ENCODE peak calls at places on chromosomes 2 and 18, in eight cellular contexts. Q is Peyer's patch, K is aorta, T is stomach, H is fibroblast of lung, D is lower lobe of right lung, F is neuronal stem cell, L is cardiac muscle cell. O is an unnamed sample.

GRCh38 chr2:136025057-136025973 is 39.9 kb upstream of the DARS1 start:
- DNase-seq in Q (peak; percentile 73), D (peak; percentile 82), K (peak; percentile 69), T (peak; percentile 77), H (peak; percentile 86), L (peak; percentile 80), F (peak; percentile 95), O (peak; percentile 76)

GRCh38 chr2:134917958-134918517 is 584 bp upstream of the CCNT2 start:
- DNase-seq in K (no peak), H (no peak), L (no peak), T (peak; percentile 89), Q (no peak), D (no peak), F (peak; percentile 80), O (no peak)

GRCh38 chr18:62420151-62420512 is 95.0 kb downstream of the TNFRSF11A start:
- DNase-seq in H (peak; percentile 65), Q (no peak), D (no peak), L (peak; percentile 48), F (no peak), K (no peak), T (no peak), O (no peak)

GRCh38 chr2:185608799-185609198 is 129.8 kb upstream of the FSIP2 start:
- DNase-seq in D (no peak), T (no peak), L (no peak), K (no peak), Q (no peak), F (no peak), H (peak; percentile 18), O (no peak)

GRCh38 chr18:36829362-36830140 is 624 bp downstream of the KIAA1328 start:
- DNase-seq in H (peak; percentile 31), T (no peak), F (no peak), Q (no peak), L (no peak), D (no peak), K (no peak), O (no peak)

GRCh38 chr2:37026050-37026449 is 58.1 kb downstream of the HEATR5B start:
- DNase-seq in L (peak; percentile 15), T (no peak), D (no peak), F (no peak), H (no peak), K (no peak), Q (no peak), O (no peak)

GRCh38 chr2:38552259-38552658 is 50.5 kb downstream of the HNRNPLL start:
- DNase-seq in F (no peak), H (no peak), K (no peak), T (no peak), L (peak; percentile 23), D (no peak), Q (no peak), O (no peak)

GRCh38 chr2:236547725-236548124 is 21.9 kb upstream of the ACKR3 start:
- DNase-seq in L (no peak), Q (no peak), K (no peak), H (no peak), T (no peak), D (no peak), F (no peak), O (no peak)

GRCh38 chr2:69020496-69020895 is 7.5 kb downstream of the ANTXR1 start:
- DNase-seq in L (no peak), Q (no peak), T (no peak), D (no peak), H (no peak), F (no peak), K (no peak), O (no peak)

GRCh38 chr2:15713475-15713874 is 121.8 kb downstream of the DDX1 start:
- DNase-seq in F (no peak), D (no peak), H (no peak), T (no peak), Q (no peak), K (no peak), L (no peak), O (no peak)

GRCh38 chr2:43084699-43085091 is 141.7 kb downstream of the ZFP36L2 start:
- DNase-seq in Q (peak; percentile 48), K (peak; percentile 76), T (peak; percentile 43), L (peak; percentile 85), H (peak; percentile 87), D (no peak), F (no peak), O (peak; percentile 75)

GRCh38 chr2:46798998-46799698 is 116.5 kb downstream of the MCFD2 start:
- DNase-seq in D (no peak), K (no peak), H (no peak), Q (no peak), L (no peak), F (no peak), T (no peak), O (no peak)

GRCh38 chr2:68936889-68937288 is 15.8 kb downstream of the GKN2 start:
- DNase-seq in Q (no peak), K (no peak), T (no peak), D (no peak), H (peak; percentile 42), F (no peak), L (peak; percentile 33), O (no peak)

GRCh38 chr18:77422974-77423373 is 173.3 kb downstream of the GALR1 start:
- DNase-seq in F (no peak), Q (no peak), D (no peak), T (no peak), K (no peak), H (no peak), L (no peak), O (no peak)

GRCh38 chr2:28356095-28356911 is 36.4 kb upstream of the FOSL2 start:
- DNase-seq in F (no peak), Q (peak; percentile 89), D (peak; percentile 78), L (peak; percentile 90), H (peak; percentile 81), T (peak; percentile 94), K (peak; percentile 96), O (peak; percentile 96)

GRCh38 chr2:74834806-74835755 is 1.2 kb downstream of the HK2 start:
- DNase-seq in F (peak; percentile 80), K (peak; percentile 74), L (peak; percentile 69), Q (peak; percentile 68), H (peak; percentile 42), T (peak; percentile 60), D (peak; percentile 78), O (peak; percentile 67)

DNA sequence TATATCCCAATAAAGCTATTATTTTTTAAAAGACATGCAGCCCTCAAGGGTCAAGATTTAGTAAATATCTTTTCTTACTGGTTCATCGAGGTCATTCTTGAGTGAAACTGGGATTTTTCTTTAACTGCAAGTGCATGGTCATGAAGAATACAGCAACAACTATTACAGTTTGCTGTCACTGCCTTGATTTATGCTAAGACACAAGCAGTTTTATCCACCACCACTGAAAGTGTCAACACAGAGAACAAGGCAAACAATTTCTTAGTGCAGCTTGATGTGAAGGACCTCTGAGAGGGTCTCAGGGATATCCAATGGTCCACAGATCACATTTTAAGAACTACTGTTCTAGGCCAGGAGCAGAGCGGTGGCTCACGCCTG is 12.1 kb downstream of the SP3 start:
- DNase-seq in D (no peak), Q (no peak), H (no peak), T (no peak), F (no peak), L (no peak), K (no peak), O (no peak)
- H3K36me3 ChIP-seq in D (peaks cover 35% of the 10 kb centered on the region), Q (peaks cover 25% of the 10 kb centered on the region), H (no peaks in the 10 kb centered on the region), T (peaks cover 38% of the 10 kb centered on the region), F (peaks cover 95% of the 10 kb centered on the region), L (peaks cover 21% of the 10 kb centered on the region), K (peaks cover 8% of the 10 kb centered on the region), O (peaks cover 8% of the 10 kb centered on the region)

DNA sequence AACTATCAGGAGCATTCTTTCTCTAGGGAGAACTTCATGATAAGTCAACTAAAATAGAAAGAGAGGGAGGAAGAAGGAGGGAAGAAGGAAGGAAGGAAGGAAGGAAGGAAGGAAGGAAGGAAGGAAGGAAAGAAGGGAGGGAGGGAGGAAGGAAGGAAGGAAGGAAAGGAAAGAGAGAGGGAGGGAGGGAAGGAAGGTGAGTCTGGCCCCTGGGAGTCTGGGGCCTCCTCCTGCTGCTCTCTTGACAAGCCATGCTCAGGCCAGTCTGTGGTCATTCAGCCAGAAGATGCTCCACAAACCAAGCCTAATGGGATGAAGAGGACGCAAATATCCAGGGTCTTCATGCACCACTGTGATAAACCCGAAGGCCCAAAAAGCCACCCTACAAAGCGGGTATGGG is 216.4 kb upstream of the AGAP1 start:
- DNase-seq in D (no peak), F (no peak), H (no peak), K (no peak), T (no peak), Q (no peak), L (no peak), O (no peak)
- H3K27ac ChIP-seq in D (no peak overlapping the region), F (no peak overlapping the region), H (no peak overlapping the region), K (no peak overlapping the region), T (no peak overlapping the region), Q (no peak overlapping the region), L (no peak overlapping the region), O (no peak overlapping the region)

GRCh38 chr2:239057533-239057932 is 209.6 kb downstream of the TWIST2 start:
- DNase-seq in D (no peak), T (no peak), K (no peak), L (peak; percentile 30), H (peak; percentile 23), Q (no peak), F (no peak), O (no peak)

GRCh38 chr2:239058746-239059145 is 210.9 kb downstream of the TWIST2 start:
- DNase-seq in T (no peak), L (no peak), D (no peak), K (no peak), Q (no peak), F (no peak), H (peak; percentile 33), O (no peak)

GRCh38 chr2:239054921-239055320 is 207.0 kb downstream of the TWIST2 start:
- DNase-seq in K (no peak), H (no peak), L (no peak), Q (peak; percentile 10), T (no peak), D (no peak), F (no peak), O (no peak)

GRCh38 chr2:239055756-239056493 is 208.0 kb downstream of the TWIST2 start:
- DNase-seq in L (peak; percentile 12), Q (peak; percentile 25), F (no peak), T (no peak), K (no peak), D (no peak), H (peak; percentile 19), O (peak; percentile 9)

GRCh38 chr2:239056611-239057010 is 208.7 kb downstream of the TWIST2 start:
- DNase-seq in D (no peak), K (no peak), H (no peak), L (no peak), T (no peak), F (no peak), Q (no peak), O (no peak)
- H3K36me3 ChIP-seq in D (peaks cover 49% of the 10 kb centered on the region), K (peaks cover 1% of the 10 kb centered on the region), H (peaks cover 6% of the 10 kb centered on the region), L (no peaks in the 10 kb centered on the region), T (peaks cover 89% of the 10 kb centered on the region), F (peaks cover 51% of the 10 kb centered on the region), Q (peaks cover 42% of the 10 kb centered on the region), O (peaks cover 92% of the 10 kb centered on the region)

DNA sequence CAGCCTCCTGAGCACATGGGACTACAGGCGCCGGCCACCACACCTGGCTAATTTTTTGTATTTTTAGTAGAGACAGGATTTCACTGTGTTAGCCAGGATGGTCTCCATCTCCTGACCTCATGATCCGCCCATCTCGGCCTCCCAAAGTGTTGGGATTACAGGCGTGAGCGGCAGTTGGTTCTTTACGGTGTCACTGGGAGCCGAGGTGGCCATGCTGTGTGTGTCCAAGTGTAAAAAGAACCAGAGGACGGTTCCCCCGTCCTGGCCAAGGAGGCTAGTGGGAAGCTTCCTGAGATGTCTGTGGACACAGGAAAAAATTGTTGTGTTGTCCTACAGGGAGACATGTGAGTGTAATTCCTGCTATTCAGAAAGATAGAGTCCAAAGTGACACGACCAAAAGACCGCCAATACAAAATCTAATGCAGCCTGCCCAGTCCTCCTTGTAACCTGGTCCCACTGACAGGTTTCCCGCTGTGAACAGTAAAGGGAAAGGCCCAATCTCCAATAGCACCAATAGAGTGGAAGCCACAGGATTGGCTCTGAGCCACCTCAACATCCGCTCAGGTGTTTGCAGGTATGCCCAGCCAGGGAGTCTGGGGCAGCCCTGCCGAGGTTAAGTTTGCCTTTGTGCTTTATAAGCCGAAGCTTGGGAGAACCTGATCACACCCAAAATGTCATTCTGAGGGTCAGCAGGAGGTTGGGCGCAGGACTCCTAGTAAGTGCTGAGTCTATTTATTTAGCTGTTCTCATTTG is 40.6 kb downstream of the NCK2 start:
- DNase-seq in T (peak; percentile 61), D (no peak), H (no peak), L (no peak), K (no peak), F (no peak), Q (no peak), O (no peak)
- H3K27ac ChIP-seq in T (no peak overlapping the region), D (no peak overlapping the region), H (no peak overlapping the region), L (no peak overlapping the region), K (no peak overlapping the region), F (no peak overlapping the region), Q (no peak overlapping the region), O (no peak overlapping the region)